ENCODE peak calls at places on chromosomes 7 and 10, in nine cellular contexts. Z is NCI-H1092; R is nucleus accumbens; G is KG1; I is activated T-helper 1 cell treated with anti-CD3 and anti-CD28 coated beads, Interleukin-12 subunit alpha, Interleukin-12 subunit beta, Interleukin-2, Interleukin-4 antibody, amounts not matched to agents 30 ng/mL and 10 ng/mL and 1 ng/mL, durations not matched to agents 14 hours and 24 hours and 36 hours; V is effector CD4-positive, alpha-beta T cell; H is activated naive CD8-positive, alpha-beta T cell treated with anti-CD3 and anti-CD28 coated beads for 36 hours; P is SHP77; C is cardiac muscle cell. N is an unnamed sample.

GRCh38 chr10:81876253-81876731 is 1.3 kb downstream of the NRG3 start:
- DNase-seq in Z (no peak), R (no peak), G (no peak), I (no peak), V (no peak), H (no peak), P (no peak), C (peak; percentile 8), N (no peak)

GRCh38 chr10:13087986-13088618 is 11.9 kb upstream of the OPTN start:
- DNase-seq in Z (no peak), R (no peak), G (no peak), I (no peak), V (no peak), H (no peak), P (no peak), C (peak; percentile 65), N (no peak)

GRCh38 chr7:54076619-54077018 is 465.6 kb upstream of the VSTM2A start:
- DNase-seq in Z (no peak), R (no peak), G (no peak), I (no peak), V (no peak), H (no peak), P (no peak), C (no peak), N (no peak)

GRCh38 chr10:14560274-14560673 is 214.4 kb downstream of the FAM107B start:
- DNase-seq in Z (no peak), R (no peak), G (no peak), I (peak; percentile 59), V (no peak), H (peak; percentile 66), P (peak; percentile 6), C (peak; percentile 25), N (peak; percentile 50)

GRCh38 chr10:131649609-131650008 is 251.2 kb upstream of the PPP2R2D start:
- DNase-seq in Z (no peak), R (no peak), G (no peak), I (no peak), V (no peak), H (no peak), P (no peak), C (no peak), N (no peak)

GRCh38 chr10:131818510-131819234 is 82.1 kb upstream of the PPP2R2D start:
- DNase-seq in Z (no peak), R (no peak), G (no peak), I (no peak), V (no peak), H (no peak), P (no peak), C (no peak), N (no peak)

GRCh38 chr7:64521409-64521984 is 41.4 kb downstream of the ZNF680 start:
- DNase-seq in Z (no peak), R (no peak), G (no peak), I (no peak), V (no peak), H (no peak), P (no peak), C (no peak), N (no peak)

GRCh38 chr10:122974034-122974433 is 6.2 kb upstream of the PSTK start:
- DNase-seq in Z (no peak), R (no peak), G (no peak), I (no peak), V (no peak), H (no peak), P (peak; percentile 3), C (peak; percentile 13), N (no peak)

GRCh38 chr10:27150261-27150660 is 3.9 kb downstream of the YME1L1 start:
- DNase-seq in Z (no peak), R (no peak), G (no peak), I (no peak), V (no peak), H (no peak), P (no peak), C (no peak), N (no peak)

GRCh38 chr7:127978421-127978820 is 52.8 kb downstream of the LRRC4 start:
- DNase-seq in Z (no peak), R (no peak), G (no peak), I (no peak), V (no peak), H (no peak), P (no peak), C (no peak), N (no peak)

GRCh38 chr10:119817991-119818888 is 54.4 kb downstream of the MCMBP start:
- DNase-seq in Z (no peak), R (peak; percentile 23), G (no peak), I (no peak), V (peak; percentile 4), H (peak; percentile 16), P (no peak), C (peak; percentile 80), N (peak; percentile 18)

GRCh38 chr10:13977861-13978843 is 352.6 kb downstream of the FRMD4A start:
- DNase-seq in Z (no peak), R (no peak), G (no peak), I (no peak), V (no peak), H (no peak), P (no peak), C (peak; percentile 90), N (no peak)

GRCh38 chr7:100604976-100605911 is 3.1 kb downstream of the PCOLCE start:
- DNase-seq in Z (no peak), R (no peak), G (no peak), I (peak; percentile 43), V (no peak), H (peak; percentile 56), P (no peak), C (no peak), N (no peak)

GRCh38 chr7:41754046-41754445 is 51.2 kb upstream of the INHBA start:
- DNase-seq in Z (no peak), R (no peak), G (no peak), I (no peak), V (no peak), H (no peak), P (no peak), C (no peak), N (no peak)

GRCh38 chr7:16846611-16847165 is 35.1 kb downstream of the AGR3 start:
- DNase-seq in Z (no peak), R (no peak), G (no peak), I (no peak), V (no peak), H (no peak), P (no peak), C (no peak), N (no peak)

GRCh38 chr10:5544216-5544805 is 19.6 kb downstream of the CALML3 start:
- DNase-seq in Z (no peak), R (no peak), G (no peak), I (no peak), V (no peak), H (no peak), P (no peak), C (no peak), N (no peak)

GRCh38 chr7:71308105-71308504 is 176.2 kb downstream of the GALNT17 start:
- DNase-seq in Z (no peak), R (no peak), G (no peak), I (no peak), V (no peak), H (no peak), P (no peak), C (no peak), N (no peak)

GRCh38 chr7:92939793-92940360 is 103.5 kb upstream of the CDK6 start:
- DNase-seq in Z (no peak), R (no peak), G (no peak), I (no peak), V (no peak), H (no peak), P (no peak), C (no peak), N (no peak)

GRCh38 chr10:84337199-84337598 is 8.8 kb downstream of the CCSER2 start:
- DNase-seq in Z (no peak), R (no peak), G (no peak), I (no peak), V (no peak), H (no peak), P (no peak), C (peak; percentile 17), N (no peak)

GRCh38 chr10:19421664-19422063 is 373.1 kb downstream of the MALRD1 start:
- DNase-seq in Z (no peak), R (no peak), G (no peak), I (no peak), V (no peak), H (no peak), P (no peak), C (peak; percentile 3), N (no peak)

GRCh38 chr10:131841131-131841661 is 59.6 kb upstream of the PPP2R2D start:
- DNase-seq in Z (no peak), R (no peak), G (no peak), I (no peak), V (no peak), H (no peak), P (no peak), C (no peak), N (no peak)

GRCh38 chr10:102141583-102142107 is 8.8 kb downstream of the PPRC1 start:
- DNase-seq in Z (no peak), R (no peak), G (no peak), I (no peak), V (no peak), H (no peak), P (no peak), C (no peak), N (no peak)

GRCh38 chr10:77887631-77888355 is 38.8 kb downstream of the DLG5 start:
- DNase-seq in Z (no peak), R (no peak), G (no peak), I (no peak), V (no peak), H (no peak), P (no peak), C (peak; percentile 19), N (no peak)

GRCh38 chr10:101123085-101123814 is 7.8 kb upstream of the TLX1 start:
- DNase-seq in Z (no peak), R (no peak), G (no peak), I (no peak), V (no peak), H (no peak), P (no peak), C (no peak), N (no peak)

GRCh38 chr7:45143616-45144015 is 14.0 kb upstream of the RAMP3 start:
- DNase-seq in Z (no peak), R (no peak), G (no peak), I (no peak), V (no peak), H (no peak), P (no peak), C (no peak), N (no peak)

GRCh38 chr10:16965740-16966447 is 148.7 kb upstream of the RSU1 start:
- DNase-seq in Z (no peak), R (no peak), G (no peak), I (no peak), V (no peak), H (no peak), P (no peak), C (peak; percentile 97), N (no peak)

GRCh38 chr7:155214328-155214986 is 83.2 kb upstream of the INSIG1 start:
- DNase-seq in Z (peak; percentile 43), R (no peak), G (no peak), I (no peak), V (no peak), H (no peak), P (no peak), C (no peak), N (no peak)

GRCh38 chr10:3350790-3351364 is 178.3 kb upstream of the PITRM1 start:
- DNase-seq in Z (no peak), R (no peak), G (no peak), I (no peak), V (no peak), H (no peak), P (no peak), C (no peak), N (no peak)

GRCh38 chr7:23405240-23405618 is 65.1 kb downstream of the IGF2BP3 start:
- DNase-seq in Z (no peak), R (no peak), G (no peak), I (no peak), V (no peak), H (no peak), P (no peak), C (no peak), N (no peak)

GRCh38 chr7:130065500-130066152 is 4.7 kb upstream of the KLHDC10 start:
- DNase-seq in Z (no peak), R (no peak), G (no peak), I (no peak), V (no peak), H (no peak), P (no peak), C (peak; percentile 26), N (no peak)

GRCh38 chr7:22934473-22935065 is 79.4 kb downstream of the HYCC1 start:
- DNase-seq in Z (no peak), R (no peak), G (no peak), I (no peak), V (no peak), H (no peak), P (no peak), C (peak; percentile 17), N (no peak)